ENCODE peak calls at places on chromosomes 4 and X, in six cellular contexts. C, N, P, L, S and K are unnamed samples.
A peak's percentile ranks its signal among the peaks of the same experiment; 100 is the strongest.

GRCh38 chr4:167966161-167966560 is 126.2 kb upstream of the ANXA10 start:
- DNase-seq in N (no peak), S (no peak), P (no peak), L (no peak), C (no peak), K (no peak)

GRCh38 chr4:159024266-159024665 is 78.6 kb upstream of the RAPGEF2 start:
- DNase-seq in N (no peak), C (no peak), L (no peak), S (no peak), P (no peak), K (no peak)

GRCh38 chrX:77731821-77732419 is 54.1 kb downstream of the ATRX start:
- DNase-seq in N (no peak), S (no peak), C (no peak), L (no peak), P (peak; percentile 21), K (no peak)

GRCh38 chrX:55867254-55867653 is 149.7 kb downstream of the RRAGB start:
- DNase-seq in C (no peak), N (no peak), P (no peak), L (peak; percentile 2), S (no peak), K (no peak)

GRCh38 chrX:152861116-152861515 is 30.3 kb downstream of the NSDHL start:
- DNase-seq in L (peak; percentile 3), S (no peak), C (no peak), N (no peak), P (no peak), K (no peak)

GRCh38 chr4:184259081-184259480 is 41.4 kb upstream of the ENPP6 start:
- DNase-seq in S (no peak), C (no peak), P (no peak), N (no peak), L (no peak), K (no peak)

GRCh38 chr4:1805493-1806222 is 12.6 kb downstream of the FGFR3 start:
- DNase-seq in L (no peak), S (no peak), P (no peak), N (no peak), C (no peak), K (no peak)

GRCh38 chr4:146647615-146648383 is 9.1 kb downstream of the POU4F2 start:
- DNase-seq in N (no peak), L (no peak), S (no peak), C (no peak), P (no peak), K (no peak)

GRCh38 chr4:85607624-85608023 is 132.7 kb downstream of the ARHGAP24 start:
- DNase-seq in N (peak; percentile 72), S (no peak), P (no peak), C (no peak), L (no peak), K (no peak)

GRCh38 chrX:9745417-9746115 is 20.1 kb downstream of the GPR143 start:
- DNase-seq in C (no peak), P (no peak), N (no peak), S (no peak), L (no peak), K (no peak)

GRCh38 chr4:6362896-6363295 is 93.2 kb downstream of the WFS1 start:
- DNase-seq in L (peak; percentile 9), S (no peak), P (no peak), N (no peak), C (no peak), K (peak; percentile 33)

GRCh38 chr4:40192286-40193017 is 4.4 kb upstream of the RHOH start:
- DNase-seq in L (no peak), N (no peak), P (no peak), S (no peak), C (no peak), K (no peak)

GRCh38 chr4:180296036-180296599 is 1947.1 kb upstream of the TENM3 start:
- DNase-seq in C (no peak), L (no peak), N (no peak), S (no peak), P (no peak), K (no peak)

GRCh38 chrX:81577028-81577427 is 375.1 kb downstream of the SH3BGRL start:
- DNase-seq in P (no peak), N (no peak), C (no peak), S (no peak), L (no peak), K (no peak)

GRCh38 chrX:68902706-68903105 is 73.9 kb downstream of the EFNB1 start:
- DNase-seq in N (no peak), C (no peak), P (no peak), L (no peak), S (no peak), K (no peak)

GRCh38 chr4:73445383-73446335 is 9.6 kb downstream of the AFP start:
- DNase-seq in S (no peak), L (no peak), N (no peak), C (no peak), P (no peak), K (no peak)

GRCh38 chrX:37998586-37999267 is 7.6 kb upstream of the SYTL5 start:
- DNase-seq in N (peak; percentile 9), S (no peak), C (no peak), L (peak; percentile 8), P (no peak), K (no peak)

GRCh38 chr4:113026556-113026955 is 22.9 kb upstream of the ANK2 start:
- DNase-seq in S (no peak), C (no peak), L (peak; percentile 24), P (no peak), N (no peak), K (no peak)

GRCh38 chr4:88908003-88908402 is 149.0 kb downstream of the FAM13A start:
- DNase-seq in N (no peak), S (no peak), C (no peak), L (no peak), P (no peak), K (no peak)

GRCh38 chr4:121923306-121923705 is 28.6 kb downstream of the TRPC3 start:
- DNase-seq in S (no peak), C (no peak), L (no peak), P (no peak), N (no peak), K (no peak)